ENCODE peak calls at places on chromosomes 1 and 21, in eight cellular contexts. K is sigmoid colon, M is AG04450, S is bronchial epithelial cell, H is GM12865, I is kidney epithelial cell, O is heart right ventricle, V is upper lobe of right lung. N is an unnamed sample.
A peak's percentile ranks its signal among the peaks of the same experiment; 100 is the strongest.

GRCh38 chr1:228875741-228876140 is 140.5 kb downstream of the RHOU start:
- DNase-seq in H (no peak), V (no peak), S (no peak), O (no peak), M (no peak), K (no peak), I (no peak), N (no peak)

GRCh38 chr1:98046031-98046641 is 125.3 kb upstream of the DPYD start:
- DNase-seq in O (no peak), K (no peak), M (no peak), S (no peak), H (peak; percentile 35), I (no peak), V (no peak), N (no peak)

GRCh38 chr1:66624412-66625060 is 90.6 kb downstream of the SGIP1 start:
- DNase-seq in H (no peak), K (no peak), S (peak; percentile 87), M (no peak), O (no peak), V (no peak), I (no peak), N (no peak)

GRCh38 chr1:165564561-165564960 is 20.8 kb downstream of the LRRC52 start:
- DNase-seq in O (no peak), V (no peak), S (no peak), H (no peak), K (no peak), M (no peak), I (no peak), N (no peak)

GRCh38 chr1:115440733-115441132 is 102.7 kb upstream of the NGF start:
- DNase-seq in V (no peak), I (no peak), H (no peak), K (no peak), O (no peak), S (no peak), M (no peak), N (no peak)

GRCh38 chr21:16291296-16291695 is 561.5 kb downstream of the USP25 start:
- DNase-seq in I (no peak), S (no peak), M (no peak), H (no peak), V (no peak), O (no peak), K (no peak), N (no peak)

GRCh38 chr1:172429324-172430127 is 9.0 kb downstream of the C1orf105 start:
- DNase-seq in S (peak; percentile 81), O (no peak), I (no peak), V (no peak), M (no peak), H (peak; percentile 72), K (no peak), N (no peak)

GRCh38 chr21:39613029-39613934 is 542 bp downstream of the B3GALT5 start:
- DNase-seq in K (no peak), M (no peak), H (no peak), V (no peak), O (no peak), S (no peak), I (no peak), N (no peak)

GRCh38 chr1:198359024-198359653 is 181.3 kb downstream of the ATP6V1G3 start:
- DNase-seq in K (no peak), M (no peak), H (peak; percentile 25), S (peak; percentile 23), O (no peak), I (no peak), V (no peak), N (no peak)

GRCh38 chr1:64925594-64925993 is 40.8 kb downstream of the JAK1 start:
- DNase-seq in I (no peak), V (no peak), K (no peak), O (no peak), H (no peak), S (no peak), M (no peak), N (no peak)

GRCh38 chr21:19237603-19238002 is 834.0 kb upstream of the TMPRSS15 start:
- DNase-seq in H (no peak), S (no peak), V (no peak), K (no peak), M (no peak), O (no peak), I (no peak), N (no peak)

GRCh38 chr1:203364013-203364730 is 13.2 kb upstream of the FMOD start:
- DNase-seq in M (no peak), I (no peak), V (no peak), S (no peak), K (no peak), O (peak; percentile 43), H (no peak), N (no peak)

DNA sequence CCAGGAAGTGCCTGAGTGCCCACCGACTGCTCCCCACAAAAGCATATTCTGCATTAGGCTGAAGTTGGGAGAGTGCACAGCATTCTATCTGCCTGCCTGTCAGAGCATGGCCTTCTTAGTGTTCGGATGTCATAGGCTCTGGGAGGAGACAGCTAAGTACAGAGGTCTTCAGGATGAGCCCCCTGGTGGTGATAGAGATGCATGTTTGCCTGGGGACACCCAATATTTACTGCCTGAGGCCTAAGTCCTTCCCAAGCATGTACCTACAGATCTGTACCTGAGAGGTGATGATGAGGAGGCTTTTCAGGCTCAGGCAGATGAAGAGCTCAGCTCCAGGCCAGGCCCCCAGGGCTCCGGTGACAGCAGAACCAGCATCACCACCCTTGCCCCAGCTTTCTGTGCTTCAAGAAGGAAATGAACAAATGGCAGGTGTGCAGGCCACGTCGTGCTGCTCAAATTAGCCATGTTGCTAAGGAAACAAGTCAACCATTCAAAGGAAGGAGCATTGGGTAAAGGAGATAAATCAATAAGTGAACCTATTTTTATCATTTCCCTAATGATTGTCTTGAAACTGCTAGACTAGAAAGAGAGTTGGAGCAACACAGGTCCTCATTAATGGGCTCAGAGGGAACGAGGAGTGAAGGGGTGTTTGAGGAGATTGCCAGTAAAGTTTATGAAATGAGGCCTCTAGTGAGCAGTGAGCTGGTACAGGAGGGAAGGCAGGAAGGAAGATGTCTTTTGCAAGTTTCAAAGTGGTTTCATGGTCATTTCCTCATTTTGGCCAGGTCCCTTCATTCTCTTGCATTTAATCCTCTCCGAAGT is 21.2 kb downstream of the CACNA1E start:
- DNase-seq in V (no peak), I (no peak), M (no peak), H (peak; percentile 90), O (no peak), S (no peak), K (no peak), N (no peak)
- H3K4me3 ChIP-seq in V (no peak overlapping the region), I (no peak overlapping the region), M (no peak overlapping the region), H (peak overlapping the region; percentile 40), O (no peak overlapping the region), S (no peak overlapping the region), K (no peak overlapping the region), N (no peak overlapping the region)

DNA sequence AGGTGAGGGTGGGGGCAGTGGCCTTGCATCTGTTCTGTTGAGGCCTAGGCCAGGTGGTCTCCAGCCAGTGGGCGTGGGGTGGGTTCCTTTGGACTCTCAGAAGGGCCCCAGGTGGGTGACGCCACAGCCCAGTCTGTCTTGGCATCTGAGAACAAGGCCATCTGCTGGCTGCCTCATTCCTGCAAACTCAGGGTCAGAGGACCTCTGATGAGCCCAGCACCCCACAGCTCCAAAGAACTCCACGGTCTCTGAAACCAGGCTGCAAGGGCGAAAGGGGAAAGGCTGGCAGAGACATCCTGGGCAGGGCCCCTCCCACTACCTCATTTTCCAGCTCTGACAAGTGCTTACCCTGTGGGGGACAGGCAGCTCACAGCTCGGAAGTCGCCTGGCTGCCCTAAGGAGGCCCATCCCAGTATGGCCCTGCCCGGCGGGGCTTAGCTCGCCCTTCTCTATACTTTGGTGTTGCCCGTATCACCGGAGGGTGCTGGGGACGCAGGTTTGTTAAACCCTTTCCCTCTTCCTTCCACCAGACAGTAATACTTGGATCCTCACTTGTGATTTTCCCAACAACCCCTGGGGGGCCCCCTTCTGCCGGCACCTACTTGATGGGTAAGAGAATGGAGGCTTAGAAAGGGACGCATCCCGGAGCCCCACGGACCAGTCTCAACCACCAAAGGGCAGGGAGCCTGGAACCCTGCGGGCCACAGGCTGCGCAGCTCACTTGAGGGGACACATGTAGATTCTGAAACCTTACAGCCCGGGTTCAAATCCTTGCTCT is 10.9 kb upstream of the EDN2 start:
- DNase-seq in I (no peak), K (no peak), H (peak; percentile 34), S (no peak), M (no peak), O (no peak), V (no peak), N (no peak)
- TF ChIP-seq CTCF in I (peak; percentile 45), K (no peak), H (peak; percentile 34), S (peak; percentile 46), M (peak; percentile 32), O (peak; percentile 24), V (no peak), N (peak; percentile 32)

GRCh38 chr1:153567621-153568366 is 2.1 kb upstream of the S100A2 start:
- DNase-seq in S (peak; percentile 100), V (peak; percentile 57), O (no peak), I (peak; percentile 94), H (no peak), K (no peak), M (no peak), N (no peak)
- H3K4me3 ChIP-seq in S (peak overlapping the region; percentile 14), V (no peak overlapping the region), O (peak overlapping the region; percentile 40), I (no peak overlapping the region), H (no peak overlapping the region), K (peak overlapping the region; percentile 37), M (no peak overlapping the region), N (peak overlapping the region; percentile 23)

GRCh38 chr1:166673722-166674121 is 165.6 kb upstream of the POGK start:
- DNase-seq in K (no peak), S (no peak), V (no peak), M (no peak), H (no peak), I (no peak), O (no peak), N (no peak)
- TF ChIP-seq CTCF in K (no peak), S (no peak), V (no peak), M (no peak), H (no peak), I (no peak), O (no peak), N (no peak)

DNA sequence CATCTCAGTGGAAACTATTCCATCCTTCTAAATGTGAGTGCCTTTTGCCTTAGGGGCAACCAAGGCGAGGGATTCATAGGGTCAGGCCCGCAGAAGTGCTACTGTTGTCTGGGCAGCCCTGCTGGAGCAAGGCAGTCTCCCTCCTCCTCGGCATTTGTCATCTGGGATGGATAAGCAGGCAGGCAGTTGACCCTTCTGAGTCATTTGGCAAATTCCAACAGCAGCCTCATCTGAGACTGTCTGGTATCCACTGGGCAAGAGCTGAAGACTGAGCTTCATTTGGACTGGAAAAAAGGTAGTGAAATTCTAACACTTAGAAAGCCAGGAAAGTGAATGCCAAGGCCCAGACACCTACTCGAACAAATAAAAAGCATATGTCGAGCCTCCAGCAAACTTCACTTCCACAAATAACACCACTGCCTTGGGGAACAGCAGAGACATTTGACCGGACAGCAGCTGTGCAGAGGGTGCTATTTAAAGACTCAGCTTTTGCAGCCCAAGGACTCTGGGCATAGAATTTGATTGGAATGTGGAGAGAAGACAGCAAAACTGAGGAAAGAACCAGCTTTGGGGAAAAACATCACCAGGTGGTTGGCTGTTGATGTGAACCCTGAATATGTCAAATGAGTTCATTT is 4.0 kb upstream of the ZBTB40 start:
- DNase-seq in K (no peak), V (no peak), O (no peak), S (peak; percentile 47), I (peak; percentile 60), M (peak; percentile 26), H (no peak), N (peak; percentile 53)
- H3K4me3 ChIP-seq in K (no peak overlapping the region), V (no peak overlapping the region), O (no peak overlapping the region), S (no peak overlapping the region), I (no peak overlapping the region), M (no peak overlapping the region), H (no peak overlapping the region), N (peak overlapping the region; percentile 16)

GRCh38 chr1:116471241-116471640 is 98.2 kb downstream of the ATP1A1 start:
- DNase-seq in K (no peak), H (no peak), M (no peak), O (no peak), S (no peak), V (no peak), I (no peak), N (no peak)
- TF ChIP-seq CTCF in K (no peak), H (no peak), M (no peak), O (no peak), S (no peak), V (no peak), I (no peak), N (no peak)

N was measured in AG04449.